ENCODE peak calls at places on chromosomes 12 and 14, in ten cellular contexts. M, I, O, E, N, C, V, K, Q and D are unnamed samples.

GRCh38 chr12:14442221-14442881 is 76.9 kb downstream of the ATF7IP start:
- DNase-seq in M (no peak), C (no peak), E (no peak), N (no peak), O (no peak), Q (no peak), V (no peak), K (no peak), I (no peak), D (no peak)

GRCh38 chr14:74941676-74942097 is 13.7 kb downstream of the PGF start:
- DNase-seq in K (peak), E (peak), I (peak), N (no peak), M (peak), Q (peak), V (no peak), O (peak), C (peak), D (no peak)

GRCh38 chr12:95674088-95674595 is 116.4 kb downstream of the NTN4 start:
- DNase-seq in M (no peak), O (no peak), I (no peak), C (no peak), Q (no peak), K (no peak), V (no peak), E (no peak), N (no peak), D (no peak)

GRCh38 chr14:102086346-102086971 is 385 bp downstream of the HSP90AA1 start:
- DNase-seq in N (no peak), K (peak), E (peak), Q (peak), M (peak), O (peak), I (peak), V (peak), C (peak), D (no peak)

GRCh38 chr14:89252887-89253532 is 164.0 kb downstream of the FOXN3 start:
- DNase-seq in V (no peak), C (no peak), I (no peak), E (no peak), O (no peak), N (peak), Q (no peak), M (no peak), K (no peak), D (peak)

GRCh38 chr12:117778656-117779055 is 190.1 kb downstream of the KSR2 start:
- DNase-seq in C (no peak), Q (no peak), K (no peak), V (no peak), N (no peak), E (no peak), I (no peak), M (no peak), O (no peak), D (no peak)

GRCh38 chr12:105986779-105987686 is 151.7 kb downstream of the NUAK1 start:
- DNase-seq in N (peak), V (no peak), E (no peak), M (no peak), Q (no peak), K (no peak), O (no peak), I (no peak), C (no peak), D (no peak)

GRCh38 chr14:61234215-61234916 is 46.8 kb downstream of the TMEM30B start:
- DNase-seq in K (no peak), V (no peak), N (no peak), C (no peak), M (no peak), Q (no peak), I (no peak), O (no peak), E (no peak), D (no peak)

GRCh38 chr12:121167232-121167820 is 34.6 kb downstream of the P2RX7 start:
- DNase-seq in I (no peak), Q (no peak), K (no peak), E (no peak), O (no peak), C (no peak), M (no peak), N (no peak), V (no peak), D (no peak)

GRCh38 chr12:57898308-57898970 is 42.9 kb upstream of the ATP23 start:
- DNase-seq in I (no peak), N (no peak), M (no peak), C (no peak), K (peak), Q (peak), E (no peak), V (no peak), O (no peak), D (no peak)

GRCh38 chr14:20631821-20632389 is 9.6 kb downstream of the OR6S1 start:
- DNase-seq in K (peak), Q (peak), V (peak), M (no peak), C (no peak), E (no peak), N (no peak), I (peak), O (peak), D (peak)

GRCh38 chr12:19223018-19223417 is 93.5 kb downstream of the PLEKHA5 start:
- DNase-seq in K (no peak), M (no peak), O (no peak), E (no peak), N (peak), I (no peak), Q (peak), C (no peak), V (no peak), D (no peak)

GRCh38 chr12:107822356-107822755 is 47.9 kb downstream of the ASCL4 start:
- DNase-seq in C (no peak), K (no peak), O (no peak), E (no peak), N (no peak), Q (no peak), V (no peak), I (no peak), M (no peak), D (peak)

GRCh38 chr12:119476951-119477350 is 116.6 kb upstream of the TMEM233 start:
- DNase-seq in C (no peak), N (no peak), M (no peak), E (no peak), O (no peak), K (no peak), Q (no peak), I (no peak), V (no peak), D (no peak)

GRCh38 chr14:58298880-58299664 is 717 bp downstream of the ARID4A start:
- DNase-seq in I (peak), O (peak), N (peak), V (no peak), Q (no peak), C (peak), M (peak), E (peak), K (peak), D (peak)

GRCh38 chr12:124402281-124403066 is 107.6 kb downstream of the RFLNA start:
- DNase-seq in E (no peak), N (no peak), M (no peak), C (no peak), Q (no peak), V (no peak), I (no peak), O (no peak), K (no peak), D (no peak)

GRCh38 chr12:30692470-30692869 is 3.2 kb downstream of the IPO8 start:
- DNase-seq in C (no peak), Q (no peak), K (no peak), O (no peak), I (no peak), V (no peak), E (no peak), N (no peak), M (no peak), D (no peak)

GRCh38 chr14:59318908-59319307 is 130.4 kb downstream of the DAAM1 start:
- DNase-seq in K (no peak), N (no peak), M (no peak), E (no peak), O (no peak), C (no peak), V (no peak), Q (no peak), I (peak), D (no peak)